ENCODE peak calls at places on chromosomes 3 and 15, in five cellular contexts. C is IMR-90, E is SK-N-SH, B is A673, A is GM06990. Z is an unnamed sample.
A peak's percentile ranks its signal among the peaks of the same experiment; 100 is the strongest.

GRCh38 chr3:66609660-66610547 is 109.1 kb upstream of the LRIG1 start:
- DNase-seq in C (peak; percentile 90), E (peak; percentile 10), A (no peak), B (peak; percentile 93), Z (peak; percentile 77)

GRCh38 chr3:109818081-109818480 is 480.7 kb upstream of the DPPA4 start:
- DNase-seq in A (no peak), B (no peak), E (no peak), C (no peak), Z (no peak)

GRCh38 chr3:190036631-190037030 is 84.1 kb downstream of the P3H2 start:
- DNase-seq in A (no peak), B (no peak), E (no peak), C (peak; percentile 80), Z (peak; percentile 78)

GRCh38 chr15:23570466-23570865 is 5.0 kb downstream of the MKRN3 start:
- DNase-seq in C (no peak), B (no peak), A (no peak), E (no peak), Z (no peak)

GRCh38 chr3:42440924-42441323 is 30.5 kb upstream of the LYZL4 start:
- DNase-seq in C (no peak), B (no peak), E (no peak), A (no peak), Z (no peak)

GRCh38 chr15:66840615-66841014 is 138.6 kb downstream of the SMAD6 start:
- DNase-seq in B (no peak), C (no peak), A (no peak), E (no peak), Z (no peak)

GRCh38 chr3:193243571-193243970 is 2.5 kb downstream of the PLAAT1 start:
- DNase-seq in A (no peak), E (no peak), B (no peak), C (no peak), Z (no peak)

GRCh38 chr3:174397848-174398247 is 461.3 kb upstream of the NAALADL2 start:
- DNase-seq in A (no peak), B (peak; percentile 30), E (no peak), C (peak; percentile 50), Z (peak; percentile 56)

GRCh38 chr3:74646094-74646493 is 31.6 kb upstream of the CNTN3 start:
- DNase-seq in C (no peak), E (no peak), A (no peak), B (no peak), Z (no peak)

GRCh38 chr3:95442766-95443165 is 1371.6 kb upstream of the EPHA6 start:
- DNase-seq in C (no peak), E (no peak), A (no peak), B (no peak), Z (no peak)

GRCh38 chr15:101538177-101538576 is 48.7 kb upstream of the PCSK6 start:
- DNase-seq in E (no peak), A (no peak), C (no peak), B (no peak), Z (no peak)

GRCh38 chr3:188900421-188900941 is 271.3 kb upstream of the TPRG1 start:
- DNase-seq in B (peak; percentile 34), A (no peak), E (no peak), C (peak; percentile 84), Z (peak; percentile 93)

GRCh38 chr3:13022348-13023250 is 50.6 kb downstream of the IQSEC1 start:
- DNase-seq in B (no peak), A (peak; percentile 72), C (peak; percentile 89), E (peak; percentile 90), Z (no peak)

GRCh38 chr3:115876860-115877646 is 253.7 kb downstream of the GAP43 start:
- DNase-seq in A (no peak), B (peak; percentile 48), C (no peak), E (no peak), Z (no peak)

DNA sequence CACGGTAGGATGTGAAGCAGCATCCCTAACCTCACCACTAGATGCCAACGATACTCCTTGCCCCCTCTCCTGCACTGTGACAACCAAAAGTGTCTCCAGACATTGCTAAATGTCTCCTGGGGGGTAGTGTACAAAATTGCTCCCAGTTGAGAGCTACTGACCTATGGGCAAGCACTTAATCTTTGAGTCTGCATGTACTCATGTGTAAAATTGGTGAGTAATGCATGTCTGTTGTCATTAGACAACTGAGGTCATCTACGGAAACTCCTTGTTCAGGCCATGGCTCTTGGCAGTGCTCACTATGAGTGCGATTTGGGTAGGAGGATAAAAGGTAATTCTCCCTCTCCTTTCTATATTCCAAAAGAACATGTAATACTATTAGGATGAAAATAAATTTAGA is 29.2 kb downstream of the PDHB start:
- DNase-seq in C (peak; percentile 79), A (no peak), B (no peak), E (no peak), Z (peak; percentile 81)
- H3K36me3 ChIP-seq in C (peaks cover 34% of the 10 kb centered on the region), A (peaks cover 3% of the 10 kb centered on the region), B (no peaks in the 10 kb centered on the region), E (peaks cover 11% of the 10 kb centered on the region), Z (peaks cover 5% of the 10 kb centered on the region)

DNA sequence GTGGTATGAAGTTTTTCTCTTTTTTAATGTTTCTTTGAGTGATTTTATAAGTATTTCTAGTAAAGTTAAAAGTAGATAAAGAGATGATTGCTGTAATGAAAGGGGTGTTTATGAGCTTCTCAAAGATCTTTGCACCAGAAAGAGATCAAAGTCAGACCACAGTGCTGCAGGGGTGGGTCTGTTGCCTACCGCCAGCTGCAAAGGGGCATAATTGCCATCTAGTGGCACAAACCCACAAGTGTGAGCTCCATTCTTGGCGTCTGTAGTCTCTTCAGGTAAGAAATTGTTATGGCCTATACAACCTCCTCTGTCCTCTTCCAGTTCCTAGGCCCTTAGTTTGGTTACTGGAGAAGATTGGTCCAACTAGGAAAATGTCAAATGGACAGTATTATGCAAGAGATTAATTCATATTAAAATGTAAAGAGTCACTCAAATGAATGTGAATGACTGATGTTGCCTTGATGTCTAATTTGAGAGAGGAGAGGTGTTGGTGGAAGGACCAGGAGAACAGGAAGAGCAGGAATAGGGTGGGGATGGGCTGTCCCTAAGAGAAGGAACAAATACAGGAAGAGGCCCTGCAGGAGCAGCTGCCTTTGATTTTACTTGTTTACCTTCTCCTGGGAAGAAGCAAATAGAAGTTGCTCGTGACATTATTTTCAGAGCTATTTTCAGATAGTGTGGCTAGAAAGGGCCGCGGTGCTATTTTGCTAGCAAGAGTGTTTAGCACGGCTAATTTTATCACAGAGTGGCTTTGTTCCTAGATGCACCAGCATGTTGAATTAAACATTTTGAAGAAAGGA is 53.0 kb upstream of the GSK3B start:
- DNase-seq in B (peak; percentile 18), E (no peak), C (no peak), A (no peak), Z (peak; percentile 91)
- TF ChIP-seq CTCF in B (peak; percentile 24), E (no peak), C (no peak), A (peak; percentile 57), Z (peak; percentile 19)

DNA sequence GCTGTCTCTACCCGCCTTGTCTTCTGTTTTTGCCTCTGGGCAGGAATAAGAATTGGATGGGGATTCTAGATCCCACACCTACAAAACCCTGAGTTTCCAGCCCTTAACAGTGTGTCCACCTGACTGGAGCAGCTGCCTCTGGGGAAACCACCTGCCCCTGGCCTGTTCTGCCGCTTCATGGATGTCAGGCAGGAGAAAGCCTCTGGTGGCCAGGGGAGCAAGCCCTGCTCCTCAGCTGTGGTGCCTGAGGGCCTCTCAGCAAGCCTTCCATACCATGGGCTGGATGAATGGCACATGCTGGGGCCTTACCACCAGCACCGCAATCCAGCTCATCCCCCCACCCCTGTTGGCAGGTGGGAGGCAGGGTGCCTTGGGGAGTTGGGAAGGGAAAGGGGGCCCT is 5.3 kb upstream of the CPNE9 start:
- DNase-seq in A (no peak), C (no peak), B (no peak), E (no peak), Z (no peak)
- H3K36me3 ChIP-seq in A (peaks cover 49% of the 10 kb centered on the region), C (peaks cover 43% of the 10 kb centered on the region), B (no peaks in the 10 kb centered on the region), E (peaks cover 40% of the 10 kb centered on the region), Z (peaks cover 10% of the 10 kb centered on the region)

DNA sequence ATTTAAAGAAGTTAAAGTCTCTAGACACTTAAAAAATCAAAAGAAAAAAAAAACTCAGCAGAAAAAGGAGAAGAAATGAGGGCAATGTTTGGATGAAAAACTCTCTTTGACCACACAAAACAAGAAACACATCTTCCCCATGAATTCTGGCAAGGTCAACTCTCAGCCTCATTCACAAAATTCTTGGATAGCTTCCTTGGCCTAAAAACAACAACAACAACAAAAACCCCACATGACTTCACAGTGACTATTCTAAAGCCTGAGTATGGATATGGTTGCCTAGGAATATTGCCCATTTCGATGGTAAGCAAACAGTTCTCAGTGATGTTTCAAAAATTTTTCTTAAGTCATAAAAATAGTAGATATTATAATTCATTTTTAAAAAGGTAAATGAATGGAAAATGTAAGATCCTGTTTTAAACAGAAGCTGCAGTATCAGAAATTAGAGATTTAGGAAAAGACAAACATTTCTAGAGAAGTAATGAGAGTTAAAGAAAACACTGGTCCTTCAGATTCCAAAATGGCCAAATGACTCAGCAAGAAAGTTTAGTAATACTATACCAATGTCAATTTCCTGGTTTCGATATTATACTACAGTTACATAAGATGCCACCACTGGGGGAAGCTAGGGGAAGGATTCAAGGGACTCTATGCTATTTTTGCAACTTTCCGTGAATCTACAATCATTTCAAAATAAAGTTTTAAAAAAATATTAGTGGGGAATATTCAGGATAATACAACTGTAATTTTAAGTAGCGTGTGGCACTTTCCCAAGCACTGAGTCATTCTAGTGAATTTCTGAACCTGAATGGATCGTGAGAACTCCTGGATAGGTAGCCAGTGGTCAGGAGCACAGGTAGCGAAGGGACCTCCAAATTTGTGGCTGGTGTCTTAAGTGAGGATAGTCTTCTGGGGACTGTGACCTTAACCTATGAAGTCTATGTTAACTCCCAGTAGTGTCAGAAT is 37.8 kb downstream of the TMCC1 start:
- DNase-seq in A (no peak), C (peak; percentile 68), E (no peak), B (peak; percentile 42), Z (peak; percentile 78)
- TF ChIP-seq CTCF in A (no peak), C (no peak), E (no peak), B (no peak), Z (no peak)

GRCh38 chr15:94367726-94368535 is 136.6 kb downstream of the MCTP2 start:
- DNase-seq in B (no peak), E (no peak), C (no peak), A (no peak), Z (no peak)
- H3K36me3 ChIP-seq in B (no peaks in the 10 kb centered on the region), E (no peaks in the 10 kb centered on the region), C (peaks cover 3% of the 10 kb centered on the region), A (no peaks in the 10 kb centered on the region), Z (peaks cover 2% of the 10 kb centered on the region)

DNA sequence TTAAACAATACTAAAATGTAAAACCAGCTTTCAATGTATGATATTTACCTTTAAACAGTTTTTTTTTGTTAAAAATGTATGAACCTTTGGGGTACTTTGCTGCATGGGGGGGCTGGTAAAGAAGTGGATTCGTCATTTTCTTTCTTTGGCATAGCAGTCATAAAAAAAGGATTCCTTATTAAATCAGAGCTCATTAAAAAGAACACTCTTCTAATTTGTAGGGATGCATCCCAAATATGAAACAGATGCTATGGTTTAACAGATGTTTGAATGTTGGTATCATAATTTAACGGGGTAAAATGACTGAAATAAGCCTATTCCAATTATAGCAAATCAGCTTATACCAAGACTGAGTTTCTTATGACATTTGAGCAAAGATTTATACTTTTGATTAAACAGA is 234.4 kb downstream of the BBX start:
- DNase-seq in E (peak; percentile 47), C (no peak), A (no peak), B (no peak), Z (no peak)
- TF ChIP-seq CTCF in E (no peak), C (no peak), A (no peak), B (no peak), Z (no peak)

GRCh38 chr15:34640661-34641060 is 57.2 kb upstream of the GOLGA8B start:
- DNase-seq in E (no peak), B (no peak), C (no peak), A (no peak), Z (no peak)
- H3K36me3 ChIP-seq in E (no peaks in the 10 kb centered on the region), B (no peaks in the 10 kb centered on the region), C (no peaks in the 10 kb centered on the region), A (no peaks in the 10 kb centered on the region), Z (no peaks in the 10 kb centered on the region)